ENCODE peak calls at places on chromosomes 5 and 9, in four cellular contexts. Q is HepG2, H is GM12878, N is K562. E is an unnamed sample.

GRCh38 chr5:154179846-154180710 is 10.5 kb upstream of the GALNT10 start:
- DNase-seq in Q (peak), H (no peak), N (peak), E (peak)

GRCh38 chr5:168874713-168875380 is 295.7 kb upstream of the PANK3 start:
- DNase-seq in Q (no peak), H (no peak), N (peak), E (no peak)

GRCh38 chr5:170571885-170572284 is 68.1 kb downstream of the KCNIP1 start:
- DNase-seq in Q (no peak), H (no peak), N (no peak), E (no peak)

GRCh38 chr9:98432134-98432533 is 176.7 kb upstream of the TBC1D2 start:
- DNase-seq in Q (no peak), H (no peak), N (peak), E (no peak)

GRCh38 chr5:65971643-65972042 is 45.3 kb downstream of the ERBIN start:
- DNase-seq in Q (no peak), H (no peak), N (no peak), E (no peak)

GRCh38 chr5:157748740-157749461 is 5.4 kb downstream of the LSM11 start:
- DNase-seq in Q (no peak), H (no peak), N (peak), E (peak)

GRCh38 chr5:150612905-150613670 is 27.4 kb upstream of the SYNPO start:
- DNase-seq in Q (no peak), H (no peak), N (no peak), E (no peak)

GRCh38 chr9:33143241-33143642 is 23.9 kb downstream of the B4GALT1 start:
- DNase-seq in Q (peak), H (no peak), N (no peak), E (peak)

GRCh38 chr5:59276886-59277514 is 616.5 kb downstream of the PDE4D start:
- DNase-seq in Q (no peak), H (no peak), N (no peak), E (no peak)

GRCh38 chr5:133944263-133945230 is 23.9 kb downstream of the C5orf15 start:
- DNase-seq in Q (peak), H (no peak), N (peak), E (peak)

GRCh38 chr5:7875151-7875550 is 6.2 kb downstream of the MTRR start:
- DNase-seq in Q (no peak), H (no peak), N (no peak), E (no peak)

GRCh38 chr9:76453785-76454184 is 5.2 kb upstream of the GCNT1 start:
- DNase-seq in Q (no peak), H (no peak), N (no peak), E (no peak)

GRCh38 chr5:9765421-9765820 is 135.3 kb upstream of the TAS2R1 start:
- DNase-seq in Q (no peak), H (no peak), N (no peak), E (no peak)

GRCh38 chr5:82694886-82695285 is 382.3 kb downstream of the TMEM167A start:
- DNase-seq in Q (no peak), H (no peak), N (no peak), E (no peak)

GRCh38 chr5:180785151-180785781 is 17.3 kb downstream of the MGAT1 start:
- DNase-seq in Q (peak), H (no peak), N (no peak), E (no peak)

GRCh38 chr9:21294904-21295538 is 10.1 kb downstream of the IFNA5 start:
- DNase-seq in Q (no peak), H (peak), N (no peak), E (no peak)

GRCh38 chr9:79477955-79478751 is 93.6 kb upstream of the TLE4 start:
- DNase-seq in Q (peak), H (no peak), N (no peak), E (no peak)

GRCh38 chr5:149775785-149776184 is 45.7 kb downstream of the PPARGC1B start:
- DNase-seq in Q (peak), H (peak), N (peak), E (peak)

GRCh38 chr9:37026085-37026935 is 7.8 kb downstream of the PAX5 start:
- DNase-seq in Q (no peak), H (no peak), N (no peak), E (no peak)

GRCh38 chr5:115260248-115260647 is 2.4 kb downstream of the PGGT1B start:
- DNase-seq in Q (no peak), H (no peak), N (no peak), E (no peak)

GRCh38 chr5:87169300-87169991 is 98.2 kb upstream of the RASA1 start:
- DNase-seq in Q (no peak), H (no peak), N (no peak), E (no peak)

GRCh38 chr5:54905246-54905770 is 80.1 kb downstream of the ESM1 start:
- DNase-seq in Q (no peak), H (no peak), N (no peak), E (no peak)

GRCh38 chr9:89106224-89106851 is 72.3 kb downstream of the SHC3 start:
- DNase-seq in Q (no peak), H (no peak), N (no peak), E (no peak)

GRCh38 chr5:32173394-32174010 is 617 bp downstream of the GOLPH3 start:
- DNase-seq in Q (peak), H (no peak), N (peak), E (peak)

GRCh38 chr5:110790673-110791072 is 51.9 kb downstream of the SLC25A46 start:
- DNase-seq in Q (no peak), H (no peak), N (no peak), E (no peak)
- TF ChIP-seq JUNB in Q (no peak), H (no peak), N (no peak), E (no peak)

DNA sequence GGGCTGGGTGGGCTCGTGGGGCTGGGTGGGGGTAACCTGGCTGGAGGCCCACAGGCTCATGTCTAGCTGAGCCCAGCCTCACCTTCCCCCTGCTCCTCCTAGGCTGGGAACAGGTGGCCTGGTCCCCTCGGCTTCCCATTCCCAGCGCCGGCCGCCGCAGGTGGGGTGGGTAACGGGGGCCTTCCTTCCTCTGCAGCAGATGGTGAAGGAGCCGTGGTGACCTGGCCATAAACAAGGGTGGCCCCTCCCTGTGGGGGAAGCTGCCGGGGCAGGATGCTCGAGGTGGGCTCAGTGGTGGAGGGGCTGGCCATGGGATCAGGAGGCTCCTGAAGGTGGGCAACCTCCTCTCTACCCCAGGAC is 41.0 kb upstream of the EGFL7 start:
- DNase-seq in Q (no peak), H (no peak), N (no peak), E (no peak)
- TF ChIP-seq ESRRA in Q (no peak), H (no peak), N (no peak), E (no peak)

GRCh38 chr9:127388856-127389238 is 8.1 kb upstream of the SLC2A8 start:
- DNase-seq in Q (peak), H (no peak), N (no peak), E (no peak)
- TF ChIP-seq JUNB in Q (no peak), H (no peak), N (no peak), E (no peak)

DNA sequence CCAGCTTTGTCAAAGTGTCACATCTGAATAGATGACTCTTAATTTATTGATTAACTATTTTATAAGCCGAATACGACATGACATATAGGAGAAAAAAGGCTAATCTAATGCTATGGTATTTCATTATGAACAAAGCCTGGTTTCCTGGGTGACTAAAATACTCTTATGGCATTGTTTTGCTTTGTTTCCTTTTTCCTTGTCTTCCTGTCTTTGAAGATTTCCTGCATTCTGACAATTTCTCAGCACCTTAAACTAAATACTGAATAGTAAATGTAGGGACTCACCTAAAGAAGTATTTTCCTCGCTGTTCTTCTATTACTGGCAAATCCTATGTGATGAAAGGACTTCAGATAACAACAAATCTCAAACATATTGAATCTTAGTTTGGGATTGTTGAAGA is 1284.5 kb downstream of the EFNA5 start:
- DNase-seq in Q (no peak), H (no peak), N (no peak), E (no peak)
- TF ChIP-seq ESRRA in Q (no peak), H (no peak), N (no peak), E (no peak)

GRCh38 chr5:159210846-159211245 is 1.5 kb upstream of the RNF145 start:
- DNase-seq in Q (no peak), H (no peak), N (no peak), E (no peak)
- TF ChIP-seq JUNB in Q (no peak), H (no peak), N (no peak), E (no peak)